ENCODE peak calls at places on chromosomes 4 and X, in six cellular contexts. M is thoracic aorta, D is A673, R is right lobe of liver, I is GM06990, H is sigmoid colon. W is an unnamed sample.

GRCh38 chrX:139172731-139173130 is 357.8 kb upstream of the F9 start:
- DNase-seq in H (no peak), D (no peak), M (no peak), R (no peak), I (no peak), W (no peak)

GRCh38 chrX:129957241-129958099 is 25.0 kb upstream of the BCORL1 start:
- DNase-seq in R (peak), M (no peak), I (peak), D (peak), H (peak), W (peak)

GRCh38 chrX:38206542-38206941 is 14.1 kb downstream of the SRPX start:
- DNase-seq in M (no peak), H (no peak), D (no peak), R (no peak), I (no peak), W (no peak)

GRCh38 chr4:10737335-10737734 is 52.8 kb upstream of the CLNK start:
- DNase-seq in I (no peak), D (no peak), H (no peak), R (no peak), M (no peak), W (no peak)

GRCh38 chrX:46376246-46376885 is 168.9 kb downstream of the ZNF674 start:
- DNase-seq in M (no peak), R (no peak), H (no peak), D (peak), I (no peak), W (peak)

GRCh38 chrX:16222123-16222522 is 54.8 kb downstream of the MAGEB17 start:
- DNase-seq in R (no peak), D (no peak), H (no peak), M (no peak), I (no peak), W (peak)

GRCh38 chr4:125985856-125986255 is 671.1 kb downstream of the FAT4 start:
- DNase-seq in D (peak), R (no peak), M (no peak), I (no peak), H (no peak), W (no peak)

GRCh38 chr4:185881427-185881826 is 69.4 kb upstream of the SORBS2 start:
- DNase-seq in D (no peak), R (no peak), M (no peak), I (no peak), H (no peak), W (peak)

GRCh38 chrX:11380187-11380586 is 87.0 kb downstream of the AMELX start:
- DNase-seq in M (no peak), R (no peak), H (no peak), D (no peak), I (no peak), W (peak)

GRCh38 chrX:19342331-19342906 is 1.3 kb upstream of the PDHA1 start:
- DNase-seq in I (no peak), M (no peak), D (peak), R (no peak), H (no peak), W (no peak)

GRCh38 chrX:12987900-12988594 is 13.1 kb downstream of the TMSB4X start:
- DNase-seq in I (no peak), H (no peak), R (no peak), M (no peak), D (no peak), W (no peak)

GRCh38 chr4:152785639-152786517 is 6.1 kb downstream of the ARFIP1 start:
- DNase-seq in D (no peak), M (no peak), I (no peak), H (no peak), R (no peak), W (peak)

GRCh38 chrX:31268359-31268758 is 196.5 kb upstream of the FTHL17 start:
- DNase-seq in D (no peak), M (no peak), R (no peak), H (no peak), I (no peak), W (no peak)

GRCh38 chr4:130257271-130257670 is 1161.3 kb downstream of the C4orf33 start:
- DNase-seq in H (no peak), I (no peak), R (no peak), D (peak), M (no peak), W (peak)

GRCh38 chr4:141102367-141102766 is 30.9 kb downstream of the RNF150 start:
- DNase-seq in D (no peak), R (no peak), H (no peak), I (no peak), M (no peak), W (peak)

GRCh38 chrX:12701625-12702024 is 89.6 kb upstream of the PRPS2 start:
- DNase-seq in I (peak), M (no peak), H (peak), D (peak), R (peak), W (peak)

GRCh38 chr4:97367878-97368277 is 775.4 kb downstream of the STPG2 start:
- DNase-seq in R (no peak), I (no peak), M (no peak), D (peak), H (no peak), W (peak)

GRCh38 chrX:68429216-68429615 is 4.1 kb downstream of the OPHN1 start:
- DNase-seq in R (no peak), I (no peak), D (no peak), M (no peak), H (no peak), W (peak)

GRCh38 chr4:119025916-119026661 is 109.5 kb upstream of the MYOZ2 start:
- DNase-seq in D (peak), R (no peak), I (no peak), H (peak), M (no peak), W (peak)

GRCh38 chrX:47814853-47815252 is 21.8 kb upstream of the ZNF81 start:
- DNase-seq in M (no peak), R (no peak), I (no peak), D (no peak), H (no peak), W (peak)

GRCh38 chr4:118918388-118918787 is 29.7 kb downstream of the SYNPO2 start:
- DNase-seq in I (no peak), R (no peak), M (no peak), D (peak), H (no peak), W (peak)

GRCh38 chr4:5467111-5467510 is 241.2 kb downstream of the EVC2 start:
- DNase-seq in H (no peak), R (no peak), M (no peak), I (no peak), D (no peak), W (no peak)

DNA sequence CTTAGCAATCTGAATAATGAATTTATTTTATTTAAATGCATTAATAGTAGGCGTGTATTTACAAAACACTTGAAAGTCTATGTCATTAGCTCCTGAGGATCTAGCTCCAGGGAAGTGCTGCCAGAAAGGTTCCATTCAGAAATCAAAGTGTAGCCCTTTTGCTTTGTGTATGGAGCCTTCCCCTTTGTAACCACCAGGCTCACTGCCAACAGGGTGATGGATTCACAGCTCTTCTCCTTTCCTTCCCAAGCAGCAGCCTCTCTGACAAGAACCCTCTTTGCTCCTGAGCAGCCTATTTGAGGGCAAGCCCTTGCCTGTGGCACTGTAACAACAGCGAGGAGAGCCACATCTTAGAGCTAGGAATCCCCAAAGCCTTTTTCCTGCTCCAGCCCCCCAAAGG is 286.0 kb upstream of the RASGEF1B start:
- DNase-seq in M (no peak), I (no peak), D (no peak), H (no peak), R (no peak), W (no peak)
- TF ChIP-seq CTCF in M (no peak), I (no peak), D (no peak), H (no peak), R (peak), W (no peak)

GRCh38 chrX:119887721-119888425 is 7.8 kb upstream of the AKAP14 start:
- DNase-seq in I (peak), D (peak), H (peak), R (peak), M (no peak), W (no peak)

GRCh38 chrX:119880552-119881437 is 9.2 kb downstream of the NDUFA1 start:
- DNase-seq in H (no peak), I (peak), R (no peak), D (peak), M (no peak), W (peak)

GRCh38 chrX:119880076-119880475 is 8.4 kb downstream of the NDUFA1 start:
- DNase-seq in D (no peak), H (no peak), I (peak), R (no peak), M (no peak), W (no peak)

DNA sequence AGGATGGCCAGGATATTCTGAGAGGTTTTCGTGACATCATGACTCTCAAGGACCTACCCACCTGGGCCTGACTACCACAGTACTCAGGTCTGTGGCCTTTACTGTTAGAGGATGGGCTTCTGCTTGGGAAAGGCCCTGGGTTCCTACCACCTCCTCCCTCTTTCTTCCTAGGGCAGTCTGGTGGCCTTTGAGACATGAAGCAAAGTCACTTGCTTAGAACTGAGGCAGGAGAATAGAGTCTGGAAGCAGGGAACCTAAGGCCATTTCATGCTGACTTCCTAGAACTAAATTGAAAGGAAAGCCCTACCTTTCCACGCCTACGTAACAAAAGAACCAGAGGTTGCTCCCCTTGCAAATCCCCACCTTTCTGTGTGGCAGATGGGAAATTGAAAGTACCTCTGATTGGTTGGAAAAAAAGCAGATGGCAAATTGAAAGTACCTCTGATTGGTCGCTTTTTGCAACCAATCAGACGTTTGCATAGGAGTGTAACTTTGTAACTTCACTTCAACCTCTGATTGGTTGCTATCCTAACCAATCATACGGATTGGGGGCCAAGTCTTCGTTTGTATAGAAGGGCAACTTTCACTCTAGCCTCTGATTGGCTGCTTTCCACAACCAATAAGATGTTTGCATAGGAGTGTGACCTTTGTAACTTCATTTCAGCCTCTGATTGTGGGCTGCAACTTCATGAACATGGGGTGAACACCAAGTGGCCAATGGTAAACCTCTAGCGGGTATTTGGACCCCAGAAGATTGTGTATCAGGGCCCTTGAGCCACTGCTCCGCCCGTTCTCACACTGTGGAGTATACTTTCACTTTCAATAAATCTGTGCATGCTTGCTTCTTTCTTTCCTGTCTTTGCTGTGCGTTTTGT is 9.9 kb upstream of the AKAP14 start:
- DNase-seq in H (peak), M (no peak), I (no peak), D (peak), R (no peak), W (peak)
- H3K4me3 ChIP-seq in H (no peak), M (no peak), I (no peak), D (no peak), R (peak), W (no peak)

GRCh38 chr4:55237839-55238238 is 108.2 kb upstream of the SRD5A3 start:
- DNase-seq in R (no peak), I (no peak), M (no peak), D (no peak), H (no peak), W (no peak)
- TF ChIP-seq CTCF in R (no peak), I (no peak), M (no peak), D (no peak), H (no peak), W (no peak)

DNA sequence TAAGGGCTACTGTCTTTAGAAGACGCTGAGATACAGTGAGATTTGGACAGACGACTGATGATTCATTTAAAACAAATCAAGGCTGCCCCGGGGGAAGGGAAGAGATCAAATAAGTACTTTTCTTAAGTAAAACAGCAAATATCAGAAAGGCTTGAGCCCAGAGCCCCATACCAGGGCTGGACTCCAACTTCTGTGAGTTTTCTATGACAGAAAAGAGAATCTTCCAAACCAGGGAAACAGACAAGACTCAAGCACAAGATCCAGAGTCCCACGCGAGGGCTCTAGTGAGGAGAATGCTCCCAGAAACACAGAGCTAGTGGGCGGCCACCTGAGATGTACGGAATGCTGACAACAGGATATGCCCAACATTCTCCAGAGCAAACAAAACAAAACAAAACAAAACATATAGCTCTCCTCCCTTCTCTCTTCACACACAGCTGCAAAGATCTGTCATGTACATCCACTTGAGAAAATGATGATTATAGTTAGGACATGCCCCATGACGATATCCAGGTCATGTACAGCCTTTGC is 13.1 kb downstream of the ACSL1 start:
- DNase-seq in I (no peak), R (no peak), M (no peak), D (no peak), H (no peak), W (peak)
- H3K4me3 ChIP-seq in I (no peak), R (peak), M (no peak), D (no peak), H (no peak), W (no peak)

DNA sequence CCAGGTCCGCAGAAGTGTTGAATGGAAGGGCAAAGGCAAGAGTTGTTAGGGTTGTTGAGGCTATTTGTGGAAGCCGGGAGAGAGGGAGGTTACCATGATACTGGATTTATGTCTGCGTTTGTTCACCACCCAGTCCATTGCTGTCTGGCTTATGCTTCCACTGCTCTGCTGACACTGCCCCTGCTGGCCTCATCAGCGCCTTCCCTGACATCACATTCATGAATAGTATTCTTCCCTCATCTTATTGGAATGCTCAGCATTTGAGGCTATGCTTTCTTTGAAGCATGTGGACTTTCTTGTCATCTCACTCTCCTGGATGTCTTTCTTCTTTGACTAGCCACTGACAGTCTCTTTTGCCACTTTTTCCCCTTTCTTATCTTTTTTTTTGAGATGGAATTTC is 10.3 kb downstream of the GNL3L start:
- DNase-seq in H (no peak), D (peak), I (no peak), M (no peak), R (no peak), W (peak)
- TF ChIP-seq CTCF in H (no peak), D (no peak), I (no peak), M (no peak), R (no peak), W (peak)

DNA sequence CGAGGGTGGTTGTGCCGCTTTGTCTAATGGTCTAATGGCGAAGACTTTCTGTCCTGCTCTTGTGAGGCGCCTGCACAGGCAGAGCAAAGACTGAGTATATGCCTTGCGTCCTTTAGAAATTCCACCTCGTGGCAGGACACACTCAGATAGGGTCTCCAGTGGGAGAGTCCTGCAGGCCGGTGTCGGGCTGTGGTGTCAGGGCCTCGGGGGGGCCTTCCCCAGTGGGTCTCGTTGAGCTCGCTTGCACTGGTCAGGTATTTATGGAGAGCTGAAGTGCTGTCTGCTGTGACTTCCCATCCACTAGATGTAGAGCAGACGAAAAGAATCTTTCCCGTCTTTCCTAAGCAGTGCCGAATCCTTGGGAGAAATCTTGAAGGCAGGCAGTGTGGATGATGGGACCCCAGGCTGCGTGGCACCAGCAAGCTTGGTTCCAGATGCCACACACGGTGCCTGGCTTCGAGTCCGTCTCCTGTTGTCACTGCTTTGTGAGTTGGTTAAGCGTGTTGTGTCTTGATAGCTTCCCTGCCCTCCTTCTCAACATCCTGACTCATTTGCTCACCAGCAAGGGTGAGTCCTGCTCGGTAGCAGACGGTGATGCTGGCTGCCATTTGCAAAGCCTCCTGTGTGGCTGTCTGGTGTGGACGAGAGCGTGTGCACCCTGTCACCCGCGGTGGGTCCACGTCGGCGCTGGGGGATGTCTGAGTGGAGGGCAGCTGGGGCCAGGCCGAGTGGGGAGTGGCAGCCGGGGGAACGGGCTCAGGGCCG is 20.5 kb downstream of the MAEA start:
- DNase-seq in M (no peak), R (peak), I (no peak), H (no peak), D (no peak), W (peak)
- H3K4me3 ChIP-seq in M (peak), R (peak), I (no peak), H (peak), D (no peak), W (peak)

GRCh38 chr4:155811171-155811570 is 52.4 kb downstream of the GUCY1B1 start:
- DNase-seq in I (no peak), H (no peak), R (no peak), D (no peak), M (no peak), W (peak)

GRCh38 chr4:155805016-155805415 is 46.2 kb downstream of the GUCY1B1 start:
- DNase-seq in D (no peak), R (no peak), I (no peak), H (no peak), M (no peak), W (peak)

GRCh38 chr4:155807021-155807420 is 48.2 kb downstream of the GUCY1B1 start:
- DNase-seq in I (no peak), R (no peak), D (no peak), H (no peak), M (no peak), W (peak)

DNA sequence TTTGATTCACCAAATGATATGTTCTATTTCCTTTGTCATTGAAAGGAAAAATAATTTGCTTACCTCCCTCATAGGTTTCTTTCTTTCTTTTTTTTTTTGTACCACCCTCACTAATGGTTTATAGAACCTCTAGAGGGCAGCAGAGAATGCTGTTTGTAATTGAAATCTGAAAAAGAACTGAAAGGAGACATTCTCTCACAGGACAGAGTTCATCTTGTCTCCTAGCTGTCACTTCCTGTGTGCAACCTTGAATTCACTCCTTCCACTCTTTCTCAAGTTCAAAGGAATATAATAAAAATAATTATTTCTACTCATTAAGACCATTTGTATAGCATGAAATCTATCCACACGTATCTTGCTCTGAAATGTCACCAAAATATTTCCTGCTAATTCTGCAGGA is 51.0 kb downstream of the GUCY1B1 start:
- DNase-seq in I (peak), D (peak), H (no peak), R (no peak), M (no peak), W (peak)
- TF ChIP-seq CTCF in I (peak), D (peak), H (peak), R (peak), M (peak), W (peak)